ENCODE peak calls at places on chromosomes 7 and 10, in eight cellular contexts. One of them, this sample, is unnamed.
A peak's percentile ranks its signal among the peaks of the same experiment; 100 is the strongest.

GRCh38 chr7:6385110-6385792 is 62.5 kb downstream of the DAGLB start:
- DNase-seq in chondrocyte: no peak
- DNase-seq in nephron progenitor cell: no peak
- DNase-seq in PC-3: peak; percentile 95
- DNase-seq in AG09319: peak; percentile 62
- DNase-seq in AG09309: peak; percentile 81
- DNase-seq in fibroblast of lung: peak; percentile 95
- DNase-seq in left lung: no peak
- DNase-seq in this sample: peak; percentile 72

GRCh38 chr7:81774496-81774895 is 4.6 kb upstream of the HGF start:
- DNase-seq in AG09319: no peak
- DNase-seq in nephron progenitor cell: no peak
- DNase-seq in AG09309: no peak
- DNase-seq in fibroblast of lung: peak; percentile 46
- DNase-seq in chondrocyte: no peak
- DNase-seq in left lung: no peak
- DNase-seq in PC-3: peak; percentile 3
- DNase-seq in this sample: no peak

GRCh38 chr10:33772370-33773331 is 438.2 kb upstream of the NRP1 start:
- DNase-seq in left lung: no peak
- DNase-seq in nephron progenitor cell: peak; percentile 18
- DNase-seq in AG09319: no peak
- DNase-seq in PC-3: no peak
- DNase-seq in chondrocyte: no peak
- DNase-seq in fibroblast of lung: no peak
- DNase-seq in AG09309: no peak
- DNase-seq in this sample: no peak

GRCh38 chr10:21002097-21002878 is 105.2 kb upstream of the NEBL start:
- DNase-seq in AG09319: no peak
- DNase-seq in nephron progenitor cell: no peak
- DNase-seq in PC-3: peak; percentile 86
- DNase-seq in AG09309: no peak
- DNase-seq in fibroblast of lung: peak; percentile 96
- DNase-seq in left lung: no peak
- DNase-seq in chondrocyte: no peak
- DNase-seq in this sample: peak; percentile 43

GRCh38 chr7:157519798-157520244 is 183.0 kb downstream of the DNAJB6 start:
- DNase-seq in fibroblast of lung: no peak
- DNase-seq in AG09309: no peak
- DNase-seq in AG09319: no peak
- DNase-seq in PC-3: no peak
- DNase-seq in nephron progenitor cell: no peak
- DNase-seq in chondrocyte: peak; percentile 59
- DNase-seq in left lung: no peak
- DNase-seq in this sample: no peak

GRCh38 chr10:25972631-25973030 is 38.6 kb downstream of the MYO3A start:
- DNase-seq in chondrocyte: no peak
- DNase-seq in AG09309: no peak
- DNase-seq in fibroblast of lung: no peak
- DNase-seq in nephron progenitor cell: no peak
- DNase-seq in PC-3: no peak
- DNase-seq in left lung: no peak
- DNase-seq in AG09319: no peak
- DNase-seq in this sample: no peak

GRCh38 chr10:84159076-84159475 is 14.5 kb upstream of the GPR15LG start:
- DNase-seq in chondrocyte: no peak
- DNase-seq in AG09309: no peak
- DNase-seq in AG09319: no peak
- DNase-seq in left lung: no peak
- DNase-seq in PC-3: no peak
- DNase-seq in fibroblast of lung: no peak
- DNase-seq in nephron progenitor cell: no peak
- DNase-seq in this sample: no peak

GRCh38 chr7:45120-46090 is 147.0 kb upstream of the FAM20C start:
- DNase-seq in PC-3: no peak
- DNase-seq in left lung: peak; percentile 37
- DNase-seq in nephron progenitor cell: no peak
- DNase-seq in fibroblast of lung: no peak
- DNase-seq in AG09309: no peak
- DNase-seq in AG09319: no peak
- DNase-seq in chondrocyte: peak; percentile 66
- DNase-seq in this sample: no peak

GRCh38 chr7:157528785-157529341 is 192.1 kb downstream of the DNAJB6 start:
- DNase-seq in fibroblast of lung: no peak
- DNase-seq in nephron progenitor cell: no peak
- DNase-seq in AG09309: no peak
- DNase-seq in chondrocyte: peak; percentile 60
- DNase-seq in AG09319: no peak
- DNase-seq in PC-3: no peak
- DNase-seq in left lung: no peak
- DNase-seq in this sample: no peak

GRCh38 chr10:5632430-5632829 is 34.0 kb downstream of the ASB13 start:
- DNase-seq in chondrocyte: no peak
- DNase-seq in nephron progenitor cell: no peak
- DNase-seq in PC-3: peak; percentile 31
- DNase-seq in AG09319: no peak
- DNase-seq in left lung: no peak
- DNase-seq in AG09309: no peak
- DNase-seq in fibroblast of lung: no peak
- DNase-seq in this sample: no peak

GRCh38 chr10:126199221-126199998 is 188.9 kb downstream of the ADAM12 start:
- DNase-seq in chondrocyte: no peak
- DNase-seq in nephron progenitor cell: no peak
- DNase-seq in fibroblast of lung: peak; percentile 97
- DNase-seq in AG09309: peak; percentile 99
- DNase-seq in PC-3: peak; percentile 94
- DNase-seq in AG09319: peak; percentile 97
- DNase-seq in left lung: no peak
- DNase-seq in this sample: peak; percentile 100

GRCh38 chr10:100743626-100744135 is 1.7 kb upstream of the PAX2 start:
- DNase-seq in PC-3: peak; percentile 50
- DNase-seq in nephron progenitor cell: peak; percentile 63
- DNase-seq in fibroblast of lung: peak; percentile 58
- DNase-seq in left lung: no peak
- DNase-seq in AG09319: peak; percentile 10
- DNase-seq in AG09309: no peak
- DNase-seq in chondrocyte: no peak
- DNase-seq in this sample: no peak

GRCh38 chr10:103881420-103882284 is 26.3 kb upstream of the SH3PXD2A start:
- DNase-seq in nephron progenitor cell: no peak
- DNase-seq in chondrocyte: no peak
- DNase-seq in fibroblast of lung: no peak
- DNase-seq in AG09319: no peak
- DNase-seq in left lung: no peak
- DNase-seq in AG09309: no peak
- DNase-seq in PC-3: peak; percentile 69
- DNase-seq in this sample: no peak

GRCh38 chr7:82805527-82805960 is 357.1 kb downstream of the PCLO start:
- DNase-seq in AG09319: peak; percentile 24
- DNase-seq in PC-3: peak; percentile 89
- DNase-seq in left lung: peak; percentile 39
- DNase-seq in nephron progenitor cell: no peak
- DNase-seq in fibroblast of lung: peak; percentile 88
- DNase-seq in AG09309: peak; percentile 58
- DNase-seq in chondrocyte: no peak
- DNase-seq in this sample: peak; percentile 77

GRCh38 chr7:131021460-131021859 is 287.5 kb upstream of the KLF14 start:
- DNase-seq in chondrocyte: no peak
- DNase-seq in left lung: no peak
- DNase-seq in AG09309: no peak
- DNase-seq in fibroblast of lung: no peak
- DNase-seq in nephron progenitor cell: no peak
- DNase-seq in AG09319: no peak
- DNase-seq in PC-3: no peak
- DNase-seq in this sample: no peak

DNA sequence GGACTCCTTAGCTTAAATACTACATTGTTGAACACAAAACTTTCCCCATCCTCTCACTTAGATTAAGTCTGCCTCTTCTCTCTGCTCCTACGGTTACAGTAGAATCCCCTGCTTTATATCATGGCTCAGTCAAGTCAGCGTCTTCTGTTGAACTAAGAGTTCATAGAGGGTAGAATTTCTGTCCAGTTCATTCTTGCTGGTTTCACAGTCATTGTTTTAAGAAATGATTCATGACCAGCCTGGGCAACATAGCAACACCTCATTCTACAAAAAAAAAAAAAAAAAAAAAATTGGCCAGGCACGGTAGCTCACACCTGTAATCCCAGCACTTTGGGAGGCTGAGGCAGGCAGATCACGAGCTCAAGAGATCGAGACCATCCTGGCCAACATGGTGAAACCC is 3.7 kb upstream of the ZFYVE27 start:
- DNase-seq in AG09309: no peak
- DNase-seq in left lung: no peak
- DNase-seq in chondrocyte: no peak
- DNase-seq in nephron progenitor cell: no peak
- DNase-seq in PC-3: no peak
- DNase-seq in fibroblast of lung: no peak
- DNase-seq in AG09319: no peak
- DNase-seq in this sample: no peak
- TF ChIP-seq CTCF in AG09309: no peak
- TF ChIP-seq CTCF in left lung: no peak
- TF ChIP-seq CTCF in chondrocyte: no peak
- TF ChIP-seq CTCF in nephron progenitor cell: no peak
- TF ChIP-seq CTCF in PC-3: no peak
- TF ChIP-seq CTCF in fibroblast of lung: no peak
- TF ChIP-seq CTCF in AG09319: no peak
- TF ChIP-seq CTCF in this sample: no peak

DNA sequence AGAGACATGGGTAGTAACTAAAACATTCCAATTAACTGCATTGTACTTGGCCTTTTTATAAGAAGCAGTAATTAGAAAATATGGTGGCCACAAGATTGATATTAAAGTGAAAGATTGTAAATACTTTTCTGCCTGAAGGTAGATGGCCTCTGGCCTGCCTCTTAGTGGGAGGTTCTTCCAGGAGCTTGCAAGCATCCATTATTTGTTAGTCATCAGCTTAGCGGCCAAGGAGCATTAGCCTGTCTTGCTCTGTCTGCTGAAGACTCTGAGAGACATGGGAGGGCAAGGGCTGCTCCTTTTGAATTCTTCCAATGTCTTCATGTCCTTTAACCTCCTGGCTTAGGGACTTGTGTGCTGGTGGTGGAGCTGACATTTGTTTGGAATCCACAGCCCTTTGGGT is 80.4 kb downstream of the TCF7L2 start:
- DNase-seq in left lung: no peak
- DNase-seq in AG09319: no peak
- DNase-seq in fibroblast of lung: no peak
- DNase-seq in AG09309: peak; percentile 18
- DNase-seq in nephron progenitor cell: no peak
- DNase-seq in PC-3: no peak
- DNase-seq in chondrocyte: no peak
- DNase-seq in this sample: peak; percentile 48
- TF ChIP-seq CTCF in left lung: no peak
- TF ChIP-seq CTCF in AG09319: no peak
- TF ChIP-seq CTCF in fibroblast of lung: no peak
- TF ChIP-seq CTCF in AG09309: no peak
- TF ChIP-seq CTCF in nephron progenitor cell: no peak
- TF ChIP-seq CTCF in PC-3: no peak
- TF ChIP-seq CTCF in chondrocyte: no peak
- TF ChIP-seq CTCF in this sample: no peak

GRCh38 chr10:56782503-56782902 is 421.4 kb upstream of the ZWINT start:
- DNase-seq in nephron progenitor cell: no peak
- DNase-seq in fibroblast of lung: no peak
- DNase-seq in chondrocyte: no peak
- DNase-seq in left lung: no peak
- DNase-seq in PC-3: no peak
- DNase-seq in AG09309: no peak
- DNase-seq in AG09319: no peak
- DNase-seq in this sample: no peak
- TF ChIP-seq CTCF in nephron progenitor cell: no peak
- TF ChIP-seq CTCF in fibroblast of lung: no peak
- TF ChIP-seq CTCF in chondrocyte: no peak
- TF ChIP-seq CTCF in left lung: no peak
- TF ChIP-seq CTCF in PC-3: peak; percentile 20
- TF ChIP-seq CTCF in AG09309: no peak
- TF ChIP-seq CTCF in AG09319: no peak
- TF ChIP-seq CTCF in this sample: no peak

GRCh38 chr7:95843286-95843685 is 70.9 kb downstream of the DYNC1I1 start:
- DNase-seq in fibroblast of lung: peak; percentile 5
- DNase-seq in nephron progenitor cell: no peak
- DNase-seq in chondrocyte: no peak
- DNase-seq in left lung: no peak
- DNase-seq in AG09319: no peak
- DNase-seq in PC-3: peak; percentile 14
- DNase-seq in AG09309: no peak
- DNase-seq in this sample: no peak
- TF ChIP-seq CTCF in fibroblast of lung: no peak
- TF ChIP-seq CTCF in nephron progenitor cell: no peak
- TF ChIP-seq CTCF in chondrocyte: peak; percentile 63
- TF ChIP-seq CTCF in left lung: no peak
- TF ChIP-seq CTCF in AG09319: peak; percentile 34
- TF ChIP-seq CTCF in PC-3: peak; percentile 52
- TF ChIP-seq CTCF in AG09309: peak; percentile 20
- TF ChIP-seq CTCF in this sample: peak; percentile 36

DNA sequence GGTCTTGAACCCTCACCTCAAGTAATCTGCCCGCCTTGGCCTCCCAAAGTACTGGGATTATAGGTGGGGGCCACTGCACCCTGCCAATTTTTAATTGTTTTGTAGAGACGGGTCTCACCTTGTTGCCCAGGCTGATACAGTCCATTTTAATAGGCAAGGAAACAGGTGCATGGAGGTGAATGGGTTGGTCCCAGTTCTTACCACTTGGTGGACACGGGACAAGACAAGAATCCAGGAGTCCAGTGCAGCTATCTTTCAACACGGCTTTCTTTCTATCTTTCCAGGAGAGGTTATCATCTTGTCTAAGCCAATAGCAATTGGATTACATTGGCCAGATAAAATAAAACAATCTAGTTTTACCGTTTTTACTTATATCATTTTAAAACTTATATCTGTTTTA is 23.8 kb downstream of the TCF7L2 start:
- DNase-seq in nephron progenitor cell: no peak
- DNase-seq in AG09319: no peak
- DNase-seq in fibroblast of lung: no peak
- DNase-seq in AG09309: no peak
- DNase-seq in PC-3: no peak
- DNase-seq in chondrocyte: no peak
- DNase-seq in left lung: no peak
- DNase-seq in this sample: no peak
- TF ChIP-seq CTCF in nephron progenitor cell: no peak
- TF ChIP-seq CTCF in AG09319: no peak
- TF ChIP-seq CTCF in fibroblast of lung: no peak
- TF ChIP-seq CTCF in AG09309: no peak
- TF ChIP-seq CTCF in PC-3: peak; percentile 10
- TF ChIP-seq CTCF in chondrocyte: no peak
- TF ChIP-seq CTCF in left lung: no peak
- TF ChIP-seq CTCF in this sample: no peak

DNA sequence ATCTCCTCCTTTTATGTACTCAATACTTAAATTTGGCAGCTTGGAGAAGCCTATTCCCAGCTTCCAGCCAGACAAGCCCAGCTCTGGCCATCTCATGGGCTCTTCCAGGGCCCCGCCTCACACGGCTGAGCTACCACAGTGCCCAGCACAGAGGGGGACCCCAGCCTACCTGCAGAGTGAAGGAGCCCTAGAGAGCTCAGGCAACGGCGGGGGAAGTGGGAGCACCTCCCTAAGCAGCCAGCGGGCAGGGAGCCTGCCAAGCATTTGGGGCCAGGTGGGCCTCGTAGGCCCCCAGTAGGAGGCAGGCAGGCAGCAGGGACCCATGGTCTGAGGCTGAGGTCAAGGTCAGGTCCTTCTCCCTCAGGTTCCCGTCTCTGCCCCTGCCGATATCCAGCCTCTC is 29.1 kb upstream of the SMARCD3 start:
- DNase-seq in AG09319: no peak
- DNase-seq in nephron progenitor cell: no peak
- DNase-seq in PC-3: no peak
- DNase-seq in left lung: no peak
- DNase-seq in fibroblast of lung: no peak
- DNase-seq in AG09309: no peak
- DNase-seq in chondrocyte: no peak
- DNase-seq in this sample: no peak
- TF ChIP-seq CTCF in AG09319: no peak
- TF ChIP-seq CTCF in nephron progenitor cell: no peak
- TF ChIP-seq CTCF in PC-3: no peak
- TF ChIP-seq CTCF in left lung: no peak
- TF ChIP-seq CTCF in fibroblast of lung: no peak
- TF ChIP-seq CTCF in AG09309: no peak
- TF ChIP-seq CTCF in chondrocyte: no peak
- TF ChIP-seq CTCF in this sample: no peak

This sample was measured in brain microvascular endothelial cell.